ENCODE peak calls at places on chromosomes 2 and 18, in six cellular contexts. C is MCF 10A, S is adrenal gland, F is AG10803, M is tibial artery, P is heart left ventricle. L is an unnamed sample.

GRCh38 chr2:129465045-129465444 is 514.4 kb upstream of the RAB6C start:
- DNase-seq in S (no peak), P (no peak), F (no peak), M (no peak), C (no peak), L (no peak)

GRCh38 chr18:8996771-8997432 is 105.6 kb upstream of the NDUFV2 start:
- DNase-seq in S (no peak), C (peak), M (no peak), F (peak), P (no peak), L (peak)

GRCh38 chr2:147688252-147688651 is 156.6 kb upstream of the ACVR2A start:
- DNase-seq in P (no peak), F (no peak), S (no peak), M (no peak), C (no peak), L (no peak)

GRCh38 chr2:29518988-29519925 is 402.1 kb downstream of the ALK start:
- DNase-seq in M (no peak), P (no peak), F (peak), S (peak), C (peak), L (peak)

GRCh38 chr2:96265349-96265839 is 403 bp downstream of the TMEM127 start:
- DNase-seq in F (peak), M (peak), C (no peak), S (peak), P (peak), L (no peak)

GRCh38 chr2:227462463-227462951 is 9.4 kb upstream of the AGFG1 start:
- DNase-seq in P (no peak), C (no peak), M (no peak), F (no peak), S (no peak), L (no peak)

GRCh38 chr2:7773974-7774365 is 856.8 kb downstream of the RNF144A start:
- DNase-seq in M (no peak), S (no peak), C (no peak), P (no peak), F (no peak), L (no peak)

GRCh38 chr2:3399829-3400228 is 20.3 kb downstream of the TRAPPC12 start:
- DNase-seq in F (peak), S (peak), P (peak), M (no peak), C (no peak), L (peak)

GRCh38 chr2:200356794-200357472 is 50.4 kb downstream of the SPATS2L start:
- DNase-seq in M (no peak), F (peak), S (no peak), C (no peak), P (no peak), L (peak)

GRCh38 chr2:160784034-160784433 is 290.4 kb upstream of the RBMS1 start:
- DNase-seq in M (no peak), C (no peak), S (no peak), F (no peak), P (no peak), L (no peak)

GRCh38 chr2:177881001-177881748 is 191.4 kb downstream of the PDE11A start:
- DNase-seq in M (no peak), F (peak), S (no peak), C (peak), P (no peak), L (no peak)

GRCh38 chr2:37809525-37809924 is 115.6 kb upstream of the RMDN2 start:
- DNase-seq in M (no peak), C (peak), F (peak), P (peak), S (no peak), L (peak)

GRCh38 chr2:7118606-7119503 is 201.6 kb downstream of the RNF144A start:
- DNase-seq in F (peak), M (no peak), S (no peak), P (no peak), C (peak), L (peak)

GRCh38 chr18:26317353-26317865 is 91.2 kb downstream of the TAF4B start:
- DNase-seq in C (peak), S (no peak), M (no peak), F (peak), P (no peak), L (peak)

GRCh38 chr2:227228061-227228667 is 63.7 kb downstream of the COL4A3 start:
- DNase-seq in M (no peak), S (peak), F (peak), P (peak), C (peak), L (peak)

DNA sequence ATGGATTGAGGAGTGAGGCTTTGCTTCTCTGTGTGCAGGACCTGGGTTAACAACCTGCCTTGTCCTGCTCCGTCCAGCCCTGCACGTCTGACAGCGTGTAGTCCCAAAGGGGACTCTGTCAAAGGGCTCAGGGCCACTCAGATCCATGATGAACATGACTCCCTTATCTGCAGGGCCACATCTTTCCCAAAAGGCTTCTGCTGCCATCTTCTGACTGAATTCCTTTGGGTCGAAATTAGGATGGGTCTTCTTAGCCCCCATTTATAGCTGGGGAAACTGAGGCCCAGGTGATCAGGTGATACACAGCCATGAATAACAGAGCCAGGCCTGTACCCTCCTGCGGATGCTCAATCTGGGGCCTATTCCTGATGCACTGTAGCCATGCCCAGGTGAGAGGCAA is 109.2 kb downstream of the CELF4 start:
- DNase-seq in M (no peak), P (no peak), S (no peak), C (no peak), F (no peak), L (no peak)
- TF ChIP-seq CTCF in M (no peak), P (no peak), S (no peak), C (no peak), F (peak), L (no peak)

DNA sequence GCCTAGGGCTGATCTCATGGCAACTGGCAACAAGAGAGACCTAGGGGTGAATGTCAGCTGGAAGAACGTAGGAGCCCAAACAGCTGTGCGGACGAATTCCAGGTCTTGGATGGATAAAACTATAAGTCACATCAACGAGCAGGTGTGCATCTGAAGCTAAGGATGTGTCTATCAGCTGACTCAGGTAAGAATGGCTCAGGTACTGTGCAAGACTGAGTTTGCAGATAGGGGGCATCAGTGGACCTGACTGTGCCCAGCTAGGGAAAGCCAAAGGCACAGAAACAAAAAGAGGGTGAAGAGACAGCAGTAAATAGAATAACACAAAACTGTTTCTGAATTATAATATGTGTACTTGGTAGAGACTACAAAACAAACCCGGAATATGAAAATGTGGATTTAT is 357.3 kb downstream of the ZEB2 start:
- DNase-seq in F (no peak), M (no peak), P (no peak), S (no peak), C (peak), L (peak)
- TF ChIP-seq CTCF in F (no peak), M (no peak), P (peak), S (peak), C (peak), L (peak)

DNA sequence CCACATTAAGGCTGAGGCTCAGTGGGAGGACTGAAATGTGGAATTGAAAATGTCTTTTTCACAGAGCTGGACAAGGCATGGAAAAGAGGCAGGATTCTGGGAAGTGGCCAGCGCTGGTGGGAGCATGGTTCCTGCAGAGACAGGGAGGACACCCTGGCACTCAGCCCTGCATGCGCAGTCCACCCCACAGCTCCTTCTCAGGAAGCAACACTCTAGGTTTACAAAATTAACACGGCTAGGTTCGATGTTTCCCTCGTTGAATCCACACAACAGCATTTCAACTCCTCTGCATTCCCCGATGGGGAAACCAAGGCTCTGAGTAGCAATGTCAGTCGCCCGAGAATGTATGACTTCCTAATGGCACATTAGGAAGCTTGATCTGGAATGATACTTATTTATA is 158.2 kb upstream of the FHL2 start:
- DNase-seq in M (no peak), S (no peak), F (no peak), C (no peak), P (peak), L (no peak)
- TF ChIP-seq CTCF in M (no peak), S (no peak), F (no peak), C (no peak), P (no peak), L (no peak)

GRCh38 chr2:239964399-239965185 is 60.5 kb downstream of the NDUFA10 start:
- DNase-seq in S (peak), P (no peak), C (no peak), F (no peak), M (no peak), L (no peak)
- TF ChIP-seq CTCF in S (no peak), P (no peak), C (no peak), F (no peak), M (no peak), L (no peak)

DNA sequence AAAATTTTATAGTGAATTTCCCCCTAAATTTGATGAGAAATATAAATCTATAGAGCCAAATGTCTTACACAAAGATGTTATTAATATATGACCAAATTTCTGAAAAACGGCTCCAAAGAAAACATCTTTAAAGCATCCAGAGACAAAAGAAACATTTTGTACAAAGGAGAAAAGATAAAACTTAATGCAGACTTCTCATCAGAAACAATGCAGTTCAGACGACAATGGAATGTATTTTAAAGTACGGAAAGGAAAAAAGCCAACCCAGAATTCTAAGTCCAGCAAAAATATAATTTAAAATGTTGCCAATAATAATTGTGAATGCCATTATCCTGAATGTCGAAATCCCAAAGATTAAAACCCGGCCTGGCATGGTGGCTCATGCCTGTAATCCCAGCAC is 129.4 kb downstream of the MCFD2 start:
- DNase-seq in C (no peak), S (no peak), F (no peak), P (no peak), M (no peak), L (no peak)
- TF ChIP-seq CTCF in C (no peak), S (no peak), F (no peak), P (no peak), M (no peak), L (no peak)

L was measured in cardiac fibroblast.